ENCODE peak calls at places on chromosomes 2 and 18, in eight cellular contexts. One of them, this sample, is unnamed.

GRCh38 chr18:48840491-48840877 is 110.3 kb downstream of the SMAD7 start:
- DNase-seq in IMR-90: no peak
- DNase-seq in suprapubic skin: no peak
- DNase-seq in spleen: peak; percentile 41
- DNase-seq in uterus: no peak
- DNase-seq in stomach: no peak
- DNase-seq in K562: no peak
- DNase-seq in sigmoid colon: no peak
- DNase-seq in this sample: no peak

GRCh38 chr2:133264951-133265949 is 303.0 kb downstream of the NCKAP5 start:
- DNase-seq in suprapubic skin: no peak
- DNase-seq in uterus: no peak
- DNase-seq in spleen: peak; percentile 82
- DNase-seq in stomach: peak; percentile 65
- DNase-seq in IMR-90: no peak
- DNase-seq in K562: no peak
- DNase-seq in sigmoid colon: no peak
- DNase-seq in this sample: peak; percentile 41

GRCh38 chr2:208072250-208072892 is 47.0 kb upstream of the PLEKHM3 start:
- DNase-seq in K562: peak; percentile 81
- DNase-seq in suprapubic skin: no peak
- DNase-seq in IMR-90: peak; percentile 72
- DNase-seq in stomach: peak; percentile 64
- DNase-seq in uterus: peak; percentile 48
- DNase-seq in sigmoid colon: peak; percentile 78
- DNase-seq in spleen: peak; percentile 78
- DNase-seq in this sample: peak; percentile 77

GRCh38 chr2:215540646-215541045 is 104.8 kb upstream of the FN1 start:
- DNase-seq in suprapubic skin: no peak
- DNase-seq in K562: no peak
- DNase-seq in spleen: no peak
- DNase-seq in uterus: no peak
- DNase-seq in sigmoid colon: no peak
- DNase-seq in stomach: no peak
- DNase-seq in IMR-90: peak; percentile 97
- DNase-seq in this sample: no peak

GRCh38 chr2:88636026-88636425 is 8.8 kb upstream of the EIF2AK3 start:
- DNase-seq in suprapubic skin: no peak
- DNase-seq in K562: no peak
- DNase-seq in stomach: no peak
- DNase-seq in uterus: no peak
- DNase-seq in spleen: no peak
- DNase-seq in IMR-90: no peak
- DNase-seq in sigmoid colon: no peak
- DNase-seq in this sample: no peak

GRCh38 chr2:23606968-23607367 is 222.0 kb downstream of the KLHL29 start:
- DNase-seq in suprapubic skin: no peak
- DNase-seq in uterus: no peak
- DNase-seq in IMR-90: peak; percentile 82
- DNase-seq in K562: no peak
- DNase-seq in sigmoid colon: peak; percentile 27
- DNase-seq in stomach: no peak
- DNase-seq in spleen: peak; percentile 16
- DNase-seq in this sample: no peak

GRCh38 chr2:216082388-216082733 is 642 bp downstream of the TMEM169 start:
- DNase-seq in K562: no peak
- DNase-seq in spleen: no peak
- DNase-seq in IMR-90: no peak
- DNase-seq in stomach: no peak
- DNase-seq in uterus: no peak
- DNase-seq in suprapubic skin: no peak
- DNase-seq in sigmoid colon: no peak
- DNase-seq in this sample: no peak

GRCh38 chr2:241701155-241701404 is 759 bp upstream of the ING5 start:
- DNase-seq in suprapubic skin: no peak
- DNase-seq in sigmoid colon: no peak
- DNase-seq in K562: no peak
- DNase-seq in IMR-90: peak; percentile 73
- DNase-seq in uterus: no peak
- DNase-seq in spleen: no peak
- DNase-seq in stomach: no peak
- DNase-seq in this sample: no peak

GRCh38 chr2:179572544-179572943 is 288.9 kb downstream of the ZNF385B start:
- DNase-seq in sigmoid colon: no peak
- DNase-seq in uterus: no peak
- DNase-seq in spleen: no peak
- DNase-seq in K562: no peak
- DNase-seq in stomach: no peak
- DNase-seq in IMR-90: no peak
- DNase-seq in suprapubic skin: no peak
- DNase-seq in this sample: no peak

GRCh38 chr2:55438391-55439100 is 18.9 kb upstream of the CCDC88A start:
- DNase-seq in uterus: no peak
- DNase-seq in IMR-90: no peak
- DNase-seq in suprapubic skin: no peak
- DNase-seq in K562: no peak
- DNase-seq in stomach: no peak
- DNase-seq in sigmoid colon: no peak
- DNase-seq in spleen: no peak
- DNase-seq in this sample: no peak

GRCh38 chr2:120108049-120108448 is 95.2 kb downstream of the EPB41L5 start:
- DNase-seq in IMR-90: peak; percentile 83
- DNase-seq in spleen: no peak
- DNase-seq in K562: no peak
- DNase-seq in stomach: peak; percentile 63
- DNase-seq in suprapubic skin: no peak
- DNase-seq in uterus: peak; percentile 21
- DNase-seq in sigmoid colon: no peak
- DNase-seq in this sample: peak; percentile 83

GRCh38 chr2:223759569-223760430 is 77.6 kb downstream of the AP1S3 start:
- DNase-seq in IMR-90: peak; percentile 54
- DNase-seq in stomach: no peak
- DNase-seq in K562: no peak
- DNase-seq in sigmoid colon: no peak
- DNase-seq in spleen: no peak
- DNase-seq in suprapubic skin: no peak
- DNase-seq in uterus: no peak
- DNase-seq in this sample: peak; percentile 24

GRCh38 chr2:136117909-136118818 is at the start of gene CXCR4:
- DNase-seq in uterus: no peak
- DNase-seq in IMR-90: peak; percentile 2
- DNase-seq in suprapubic skin: peak; percentile 84
- DNase-seq in K562: peak; percentile 54
- DNase-seq in stomach: peak; percentile 80
- DNase-seq in sigmoid colon: peak; percentile 77
- DNase-seq in spleen: peak; percentile 98
- DNase-seq in this sample: peak; percentile 72

GRCh38 chr2:217988014-217988839 is 14.6 kb downstream of the TNS1 start:
- DNase-seq in sigmoid colon: peak; percentile 93
- DNase-seq in uterus: peak; percentile 91
- DNase-seq in suprapubic skin: peak; percentile 96
- DNase-seq in stomach: peak; percentile 95
- DNase-seq in spleen: peak; percentile 87
- DNase-seq in IMR-90: peak; percentile 68
- DNase-seq in K562: peak; percentile 62
- DNase-seq in this sample: peak; percentile 97

GRCh38 chr2:153663371-153663770 is 184.8 kb upstream of the RPRM start:
- DNase-seq in spleen: no peak
- DNase-seq in uterus: no peak
- DNase-seq in stomach: no peak
- DNase-seq in K562: no peak
- DNase-seq in sigmoid colon: no peak
- DNase-seq in suprapubic skin: no peak
- DNase-seq in IMR-90: no peak
- DNase-seq in this sample: no peak

GRCh38 chr2:213129311-213129710 is 22.1 kb downstream of the IKZF2 start:
- DNase-seq in uterus: no peak
- DNase-seq in sigmoid colon: no peak
- DNase-seq in K562: no peak
- DNase-seq in suprapubic skin: no peak
- DNase-seq in spleen: no peak
- DNase-seq in stomach: no peak
- DNase-seq in IMR-90: no peak
- DNase-seq in this sample: no peak

GRCh38 chr2:181305151-181306123 is 151.7 kb upstream of the ITGA4 start:
- DNase-seq in spleen: peak; percentile 76
- DNase-seq in uterus: no peak
- DNase-seq in K562: peak; percentile 4
- DNase-seq in suprapubic skin: no peak
- DNase-seq in sigmoid colon: no peak
- DNase-seq in stomach: no peak
- DNase-seq in IMR-90: peak; percentile 5
- DNase-seq in this sample: no peak

GRCh38 chr2:238645095-238645494 is 202.8 kb upstream of the TWIST2 start:
- DNase-seq in suprapubic skin: no peak
- DNase-seq in K562: no peak
- DNase-seq in sigmoid colon: no peak
- DNase-seq in uterus: no peak
- DNase-seq in IMR-90: no peak
- DNase-seq in stomach: no peak
- DNase-seq in spleen: no peak
- DNase-seq in this sample: no peak

GRCh38 chr2:238649123-238649522 is 198.8 kb upstream of the TWIST2 start:
- DNase-seq in IMR-90: no peak
- DNase-seq in sigmoid colon: no peak
- DNase-seq in K562: no peak
- DNase-seq in stomach: no peak
- DNase-seq in uterus: no peak
- DNase-seq in spleen: no peak
- DNase-seq in suprapubic skin: no peak
- DNase-seq in this sample: no peak

GRCh38 chr2:238645716-238646115 is 202.2 kb upstream of the TWIST2 start:
- DNase-seq in sigmoid colon: no peak
- DNase-seq in suprapubic skin: no peak
- DNase-seq in stomach: no peak
- DNase-seq in IMR-90: no peak
- DNase-seq in uterus: no peak
- DNase-seq in spleen: no peak
- DNase-seq in K562: no peak
- DNase-seq in this sample: no peak

GRCh38 chr2:238646281-238646680 is 201.6 kb upstream of the TWIST2 start:
- DNase-seq in IMR-90: no peak
- DNase-seq in suprapubic skin: no peak
- DNase-seq in stomach: no peak
- DNase-seq in sigmoid colon: no peak
- DNase-seq in spleen: no peak
- DNase-seq in uterus: no peak
- DNase-seq in K562: no peak
- DNase-seq in this sample: no peak

GRCh38 chr2:238646803-238647202 is 201.1 kb upstream of the TWIST2 start:
- DNase-seq in K562: no peak
- DNase-seq in suprapubic skin: no peak
- DNase-seq in stomach: no peak
- DNase-seq in uterus: no peak
- DNase-seq in IMR-90: no peak
- DNase-seq in spleen: no peak
- DNase-seq in sigmoid colon: no peak
- DNase-seq in this sample: no peak
- TF ChIP-seq POLR2A in K562: no peak
- TF ChIP-seq POLR2A in suprapubic skin: no peak
- TF ChIP-seq POLR2A in stomach: no peak
- TF ChIP-seq POLR2A in uterus: no peak
- TF ChIP-seq POLR2A in IMR-90: no peak
- TF ChIP-seq POLR2A in spleen: no peak
- TF ChIP-seq POLR2A in sigmoid colon: no peak
- TF ChIP-seq POLR2A in this sample: no peak

GRCh38 chr18:40624959-40625358 is 1330.1 kb upstream of the PIK3C3 start:
- DNase-seq in uterus: no peak
- DNase-seq in suprapubic skin: no peak
- DNase-seq in sigmoid colon: no peak
- DNase-seq in K562: no peak
- DNase-seq in stomach: no peak
- DNase-seq in IMR-90: no peak
- DNase-seq in spleen: no peak
- DNase-seq in this sample: no peak
- TF ChIP-seq CTCF in uterus: no peak
- TF ChIP-seq CTCF in suprapubic skin: no peak
- TF ChIP-seq CTCF in sigmoid colon: no peak
- TF ChIP-seq CTCF in K562: no peak
- TF ChIP-seq CTCF in stomach: no peak
- TF ChIP-seq CTCF in IMR-90: no peak
- TF ChIP-seq CTCF in spleen: no peak
- TF ChIP-seq CTCF in this sample: no peak

GRCh38 chr2:58514252-58514651 is 273.1 kb upstream of the FANCL start:
- DNase-seq in K562: no peak
- DNase-seq in IMR-90: no peak
- DNase-seq in uterus: no peak
- DNase-seq in spleen: no peak
- DNase-seq in sigmoid colon: no peak
- DNase-seq in stomach: no peak
- DNase-seq in suprapubic skin: no peak
- DNase-seq in this sample: no peak
- TF ChIP-seq POLR2A in K562: no peak
- TF ChIP-seq POLR2A in IMR-90: no peak
- TF ChIP-seq POLR2A in uterus: no peak
- TF ChIP-seq POLR2A in spleen: no peak
- TF ChIP-seq POLR2A in sigmoid colon: no peak
- TF ChIP-seq POLR2A in stomach: no peak
- TF ChIP-seq POLR2A in suprapubic skin: no peak
- TF ChIP-seq POLR2A in this sample: no peak

DNA sequence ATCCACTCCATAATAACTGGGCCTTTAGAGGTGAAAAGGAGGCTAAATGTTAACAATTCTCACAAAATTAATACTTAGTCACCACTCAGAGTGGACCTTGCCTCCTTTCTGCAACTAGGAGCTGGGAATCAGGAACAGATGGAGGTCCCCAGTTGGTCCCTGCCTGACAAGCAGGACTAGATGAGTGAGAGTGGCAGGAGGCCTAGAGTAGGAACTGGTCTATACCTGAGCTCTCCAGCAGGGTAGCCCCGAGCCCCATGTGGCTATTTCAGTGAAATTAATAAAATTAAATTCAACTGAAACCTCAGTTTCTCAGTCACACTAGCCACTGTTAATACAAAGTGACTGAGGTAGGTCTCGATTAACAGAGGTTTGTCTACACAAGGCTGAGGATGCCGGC is 150.5 kb downstream of the MYO5B start:
- DNase-seq in IMR-90: no peak
- DNase-seq in sigmoid colon: no peak
- DNase-seq in spleen: no peak
- DNase-seq in K562: no peak
- DNase-seq in uterus: no peak
- DNase-seq in suprapubic skin: no peak
- DNase-seq in stomach: no peak
- DNase-seq in this sample: no peak
- TF ChIP-seq CTCF in IMR-90: no peak
- TF ChIP-seq CTCF in sigmoid colon: no peak
- TF ChIP-seq CTCF in spleen: no peak
- TF ChIP-seq CTCF in K562: no peak
- TF ChIP-seq CTCF in uterus: no peak
- TF ChIP-seq CTCF in suprapubic skin: no peak
- TF ChIP-seq CTCF in stomach: no peak
- TF ChIP-seq CTCF in this sample: no peak